ENCODE peak calls at places on chromosomes 7 and 10, in nine cellular contexts. C is activated CD8-positive, alpha-beta T cell treated with anti-CD3 and anti-CD28 coated beads, Interleukin-2, amount 10 ng/mL, durations not matched to agents 7 days and 5 days; F is stomach; T is mucosa of descending colon; X is H7; N is upper lobe of left lung; J is B cell; I is NCI-H1694; D is AG08396. B is an unnamed sample.

GRCh38 chr7:16061630-16062029 is 359.7 kb downstream of the CRPPA start:
- DNase-seq in C (no peak), F (no peak), T (no peak), X (no peak), N (no peak), J (no peak), I (no peak), D (no peak), B (no peak)

GRCh38 chr7:12951397-12951801 is 264.0 kb downstream of the ARL4A start:
- DNase-seq in C (no peak), F (no peak), T (no peak), X (no peak), N (no peak), J (no peak), I (no peak), D (peak; percentile 24), B (no peak)

GRCh38 chr10:98919899-98920298 is 315.8 kb downstream of the HPSE2 start:
- DNase-seq in C (no peak), F (no peak), T (no peak), X (no peak), N (no peak), J (no peak), I (no peak), D (peak; percentile 14), B (no peak)

GRCh38 chr7:139867847-139868246 is 38.8 kb downstream of the TBXAS1 start:
- DNase-seq in C (no peak), F (no peak), T (no peak), X (no peak), N (no peak), J (no peak), I (no peak), D (no peak), B (no peak)

GRCh38 chr7:121530251-121531174 is 134.4 kb upstream of the FAM3C start:
- DNase-seq in C (peak; percentile 71), F (peak; percentile 26), T (no peak), X (no peak), N (peak; percentile 21), J (peak; percentile 55), I (no peak), D (peak; percentile 29), B (peak; percentile 27)

GRCh38 chr7:45888185-45888992 is at the start of gene IGFBP1:
- DNase-seq in C (peak; percentile 20), F (no peak), T (no peak), X (peak; percentile 83), N (no peak), J (no peak), I (no peak), D (peak; percentile 66), B (no peak)

GRCh38 chr7:7922684-7923385 is 45.8 kb upstream of the GLCCI1 start:
- DNase-seq in C (no peak), F (no peak), T (no peak), X (no peak), N (no peak), J (no peak), I (no peak), D (no peak), B (no peak)

GRCh38 chr10:34758447-34758996 is 56.6 kb downstream of the PARD3 start:
- DNase-seq in C (no peak), F (no peak), T (no peak), X (no peak), N (peak; percentile 39), J (no peak), I (no peak), D (peak; percentile 71), B (peak; percentile 54)

GRCh38 chr7:157952050-157952667 is 615.4 kb downstream of the DNAJB6 start:
- DNase-seq in C (no peak), F (no peak), T (no peak), X (no peak), N (no peak), J (no peak), I (no peak), D (no peak), B (no peak)

GRCh38 chr10:96325719-96326373 is 21.6 kb downstream of the DNTT start:
- DNase-seq in C (no peak), F (no peak), T (no peak), X (no peak), N (no peak), J (no peak), I (no peak), D (no peak), B (no peak)

GRCh38 chr7:115910541-115911164 is 119.9 kb downstream of the TFEC start:
- DNase-seq in C (no peak), F (no peak), T (no peak), X (no peak), N (no peak), J (no peak), I (peak; percentile 59), D (peak; percentile 4), B (no peak)

GRCh38 chr7:91517408-91517807 is 253.2 kb downstream of the FZD1 start:
- DNase-seq in C (no peak), F (no peak), T (no peak), X (no peak), N (no peak), J (no peak), I (no peak), D (no peak), B (no peak)

GRCh38 chr7:151759591-151760042 is 117.3 kb downstream of the PRKAG2 start:
- DNase-seq in C (peak; percentile 75), F (peak; percentile 65), T (no peak), X (peak; percentile 91), N (peak; percentile 67), J (peak; percentile 62), I (peak; percentile 44), D (peak; percentile 77), B (peak; percentile 66)

GRCh38 chr10:48639646-48640045 is 34.8 kb upstream of the ARHGAP22 start:
- DNase-seq in C (no peak), F (no peak), T (no peak), X (no peak), N (no peak), J (no peak), I (no peak), D (no peak), B (no peak)

GRCh38 chr7:15561840-15562239 is at the start of gene AGMO:
- DNase-seq in C (no peak), F (no peak), T (peak; percentile 88), X (no peak), N (peak; percentile 21), J (no peak), I (no peak), D (no peak), B (peak; percentile 87)

GRCh38 chr7:35753761-35754603 is 46.9 kb upstream of the SEPTIN7 start:
- DNase-seq in C (no peak), F (no peak), T (no peak), X (no peak), N (no peak), J (no peak), I (no peak), D (no peak), B (peak; percentile 30)

GRCh38 chr7:150945853-150946825 is 32.0 kb downstream of the KCNH2 start:
- DNase-seq in C (no peak), F (peak; percentile 42), T (peak; percentile 33), X (peak; percentile 68), N (peak; percentile 22), J (no peak), I (peak; percentile 92), D (peak; percentile 9), B (no peak)